ENCODE peak calls at places on chromosomes 12 and 14, in four cellular contexts. One of them, this sample, is unnamed. For H3K36me3, the result is how much of the 10 kb centered on the place peaks cover.

GRCh38 chr14:101591582-101591981 is 30.3 kb downstream of the DIO3 start:
- DNase-seq in keratinocyte: no peak
- DNase-seq in endothelial cell of umbilical vein: no peak
- DNase-seq in GM23338: no peak
- DNase-seq in this sample: no peak

GRCh38 chr14:63962896-63963295 is 110.1 kb downstream of the SYNE2 start:
- DNase-seq in endothelial cell of umbilical vein: no peak
- DNase-seq in keratinocyte: no peak
- DNase-seq in GM23338: no peak
- DNase-seq in this sample: no peak

GRCh38 chr12:13727707-13728147 is 253.7 kb downstream of the GRIN2B start:
- DNase-seq in endothelial cell of umbilical vein: no peak
- DNase-seq in keratinocyte: peak
- DNase-seq in GM23338: no peak
- DNase-seq in this sample: peak

GRCh38 chr12:95262808-95263207 is 45.2 kb downstream of the VEZT start:
- DNase-seq in keratinocyte: no peak
- DNase-seq in endothelial cell of umbilical vein: peak
- DNase-seq in GM23338: no peak
- DNase-seq in this sample: no peak

GRCh38 chr12:57237952-57238853 is 8.7 kb downstream of the SHMT2 start:
- DNase-seq in keratinocyte: no peak
- DNase-seq in endothelial cell of umbilical vein: no peak
- DNase-seq in GM23338: peak
- DNase-seq in this sample: no peak

GRCh38 chr12:124607681-124608425 is 40.4 kb upstream of the NCOR2 start:
- DNase-seq in keratinocyte: no peak
- DNase-seq in GM23338: no peak
- DNase-seq in endothelial cell of umbilical vein: no peak
- DNase-seq in this sample: no peak

GRCh38 chr12:2481951-2482350 is 312.8 kb upstream of the FKBP4 start:
- DNase-seq in keratinocyte: no peak
- DNase-seq in endothelial cell of umbilical vein: no peak
- DNase-seq in GM23338: no peak
- DNase-seq in this sample: no peak

GRCh38 chr12:71636704-71637115 is 26.9 kb downstream of the ZFC3H1 start:
- DNase-seq in endothelial cell of umbilical vein: peak
- DNase-seq in keratinocyte: peak
- DNase-seq in GM23338: peak
- DNase-seq in this sample: peak

GRCh38 chr12:127257366-127257935 is 1009.5 kb upstream of the TMEM132C start:
- DNase-seq in endothelial cell of umbilical vein: no peak
- DNase-seq in keratinocyte: no peak
- DNase-seq in GM23338: no peak
- DNase-seq in this sample: peak

GRCh38 chr14:69079747-69080146 is 73.2 kb downstream of the DCAF5 start:
- DNase-seq in endothelial cell of umbilical vein: no peak
- DNase-seq in GM23338: no peak
- DNase-seq in keratinocyte: no peak
- DNase-seq in this sample: no peak

GRCh38 chr14:50060871-50061663 is 55.3 kb downstream of the VCPKMT start:
- DNase-seq in GM23338: peak
- DNase-seq in endothelial cell of umbilical vein: peak
- DNase-seq in keratinocyte: peak
- DNase-seq in this sample: peak

GRCh38 chr14:44529026-44529425 is 21.9 kb upstream of the FSCB start:
- DNase-seq in endothelial cell of umbilical vein: no peak
- DNase-seq in GM23338: no peak
- DNase-seq in keratinocyte: no peak
- DNase-seq in this sample: peak

GRCh38 chr14:104315625-104316024 is 177.2 kb downstream of the KIF26A start:
- DNase-seq in endothelial cell of umbilical vein: no peak
- DNase-seq in keratinocyte: no peak
- DNase-seq in GM23338: no peak
- DNase-seq in this sample: no peak

GRCh38 chr12:20627001-20627588 is 68.0 kb upstream of the SLCO1C1 start:
- DNase-seq in GM23338: no peak
- DNase-seq in keratinocyte: no peak
- DNase-seq in endothelial cell of umbilical vein: no peak
- DNase-seq in this sample: no peak

GRCh38 chr14:36221097-36221496 is 44.6 kb upstream of the PTCSC3 start:
- DNase-seq in keratinocyte: no peak
- DNase-seq in endothelial cell of umbilical vein: no peak
- DNase-seq in GM23338: peak
- DNase-seq in this sample: no peak

GRCh38 chr12:107843351-107844311 is 69.1 kb downstream of the ASCL4 start:
- DNase-seq in GM23338: peak
- DNase-seq in endothelial cell of umbilical vein: no peak
- DNase-seq in keratinocyte: no peak
- DNase-seq in this sample: peak
- H3K4me3 ChIP-seq in GM23338: peak
- H3K4me3 ChIP-seq in endothelial cell of umbilical vein: no peak
- H3K4me3 ChIP-seq in keratinocyte: no peak
- H3K4me3 ChIP-seq in this sample: peak

GRCh38 chr14:21244546-21244945 is 24.7 kb downstream of the HNRNPC start:
- DNase-seq in GM23338: no peak
- DNase-seq in keratinocyte: no peak
- DNase-seq in endothelial cell of umbilical vein: no peak
- DNase-seq in this sample: no peak
- H3K36me3 ChIP-seq in GM23338: under half
- H3K36me3 ChIP-seq in keratinocyte: under half
- H3K36me3 ChIP-seq in endothelial cell of umbilical vein: under half
- H3K36me3 ChIP-seq in this sample: half or more

DNA sequence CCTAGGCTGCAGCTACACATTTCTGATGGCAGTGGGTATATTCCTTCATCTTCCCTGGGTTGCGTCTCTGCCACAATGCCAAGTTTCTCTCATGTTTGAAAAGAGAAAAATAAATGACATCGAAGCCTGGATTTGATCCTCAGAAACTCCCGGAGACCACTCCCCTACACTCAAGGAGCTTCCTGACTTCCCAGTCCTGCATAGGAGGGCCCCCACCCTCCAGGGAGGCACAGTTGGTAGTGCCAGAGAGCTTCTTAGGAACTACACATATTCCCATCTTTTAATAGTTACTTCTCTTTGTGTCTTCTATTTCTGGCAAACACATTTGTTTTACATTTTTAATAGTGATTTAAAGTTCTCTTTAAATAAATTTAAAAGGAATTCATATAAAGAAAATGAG is 30.7 kb downstream of the AP5M1 start:
- DNase-seq in endothelial cell of umbilical vein: no peak
- DNase-seq in keratinocyte: no peak
- DNase-seq in GM23338: peak
- DNase-seq in this sample: no peak
- TF ChIP-seq EZH2 in endothelial cell of umbilical vein: no peak
- TF ChIP-seq EZH2 in keratinocyte: no peak
- TF ChIP-seq EZH2 in GM23338: no peak
- TF ChIP-seq EZH2 in this sample: no peak

GRCh38 chr14:67269338-67270060 is 28.3 kb downstream of the PALS1 start:
- DNase-seq in keratinocyte: no peak
- DNase-seq in endothelial cell of umbilical vein: peak
- DNase-seq in GM23338: peak
- DNase-seq in this sample: peak

GRCh38 chr14:67270933-67271332 is 29.7 kb downstream of the PALS1 start:
- DNase-seq in endothelial cell of umbilical vein: no peak
- DNase-seq in GM23338: no peak
- DNase-seq in keratinocyte: no peak
- DNase-seq in this sample: no peak

GRCh38 chr14:67267929-67268328 is 26.7 kb downstream of the PALS1 start:
- DNase-seq in endothelial cell of umbilical vein: no peak
- DNase-seq in keratinocyte: no peak
- DNase-seq in GM23338: no peak
- DNase-seq in this sample: no peak

GRCh38 chr14:67268456-67269115 is 27.4 kb downstream of the PALS1 start:
- DNase-seq in endothelial cell of umbilical vein: no peak
- DNase-seq in GM23338: peak
- DNase-seq in keratinocyte: no peak
- DNase-seq in this sample: peak

DNA sequence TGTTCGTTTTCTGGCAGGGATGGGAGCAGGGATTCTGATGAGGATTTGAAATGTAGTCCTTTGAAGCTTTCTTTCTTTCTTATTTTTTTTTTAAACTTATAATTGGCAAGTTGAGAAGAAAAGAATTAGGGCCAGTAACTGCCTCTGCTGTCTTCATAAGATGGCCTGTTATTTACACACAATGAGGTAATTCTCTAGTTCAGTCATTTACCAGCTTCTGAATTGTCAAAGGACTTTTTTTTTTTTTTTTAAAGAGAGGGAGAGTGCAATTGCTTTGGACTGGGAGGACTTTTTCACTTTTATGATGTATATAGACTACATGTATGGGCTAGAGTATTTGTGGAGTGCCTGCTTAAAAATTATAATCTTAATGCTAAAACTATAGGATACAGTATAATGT is 29.1 kb downstream of the PALS1 start:
- DNase-seq in endothelial cell of umbilical vein: no peak
- DNase-seq in GM23338: no peak
- DNase-seq in keratinocyte: no peak
- DNase-seq in this sample: peak
- H3K4me3 ChIP-seq in endothelial cell of umbilical vein: no peak
- H3K4me3 ChIP-seq in GM23338: no peak
- H3K4me3 ChIP-seq in keratinocyte: no peak
- H3K4me3 ChIP-seq in this sample: no peak